ENCODE peak calls at places on chromosomes 6 and 20, in five cellular contexts. A is naive thymus-derived CD4-positive, alpha-beta T cell; J is neural progenitor cell; T is mammary epithelial cell; M is stomach. G is an unnamed sample.

GRCh38 chr6:25717856-25718740 is 36.4 kb upstream of the SLC17A4 start:
- DNase-seq in A (peak; percentile 9), M (no peak), T (no peak), J (peak; percentile 38), G (no peak)

GRCh38 chr20:47441774-47442150 is 59.9 kb upstream of the NCOA3 start:
- DNase-seq in T (no peak), J (no peak), M (no peak), A (no peak), G (no peak)

GRCh38 chr6:161631676-161632194 is 357.9 kb upstream of the AGPAT4 start:
- DNase-seq in A (no peak), J (no peak), T (no peak), M (no peak), G (no peak)

GRCh38 chr6:446418-447366 is 55.1 kb downstream of the IRF4 start:
- DNase-seq in J (no peak), M (no peak), A (peak; percentile 68), T (no peak), G (no peak)

GRCh38 chr6:82917346-82918064 is 148.1 kb downstream of the UBE3D start:
- DNase-seq in J (no peak), M (no peak), T (no peak), A (no peak), G (no peak)

GRCh38 chr20:38892091-38892981 is 33.9 kb upstream of the FAM83D start:
- DNase-seq in M (no peak), T (no peak), A (no peak), J (no peak), G (no peak)

GRCh38 chr6:14326774-14327173 is 209.2 kb downstream of the CD83 start:
- DNase-seq in T (no peak), A (no peak), J (no peak), M (no peak), G (no peak)

GRCh38 chr20:47468290-47469050 is 33.2 kb upstream of the NCOA3 start:
- DNase-seq in M (peak; percentile 67), J (no peak), T (no peak), A (no peak), G (no peak)

GRCh38 chr6:72746276-72746675 is 124.4 kb downstream of the KCNQ5 start:
- DNase-seq in J (no peak), T (peak; percentile 88), A (no peak), M (no peak), G (peak; percentile 70)

GRCh38 chr6:6586671-6587526 is 1.6 kb upstream of the LY86 start:
- DNase-seq in M (no peak), A (no peak), T (no peak), J (no peak), G (no peak)

GRCh38 chr6:34522740-34523139 is 33.4 kb downstream of the SPDEF start:
- DNase-seq in A (no peak), T (no peak), J (no peak), M (no peak), G (no peak)

DNA sequence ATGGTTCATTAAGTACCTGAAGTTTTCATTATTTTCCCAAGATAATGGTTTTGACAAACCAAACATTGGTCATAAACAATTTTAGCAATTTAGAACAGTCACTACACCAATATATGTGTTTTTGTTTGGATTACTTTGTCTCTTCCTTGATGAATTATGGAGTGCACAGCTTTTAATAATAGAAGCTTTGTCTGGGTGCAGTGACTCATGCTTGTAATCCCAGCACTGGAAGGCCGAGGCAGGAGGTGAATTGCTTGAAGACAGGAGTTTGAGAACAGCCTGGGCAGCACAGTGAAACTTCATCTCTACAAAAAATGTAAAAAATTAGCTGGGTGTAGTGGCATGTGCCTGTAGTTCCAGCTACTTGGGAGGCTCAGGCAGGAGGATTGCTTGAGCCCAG is 89.4 kb upstream of the ANKEF1 start:
- DNase-seq in J (peak; percentile 9), A (no peak), M (no peak), T (peak; percentile 79), G (peak; percentile 40)
- H3K27ac ChIP-seq in J (no peak overlapping the region), A (no peak overlapping the region), M (no peak overlapping the region), T (peak overlapping the region; percentile 35), G (peak overlapping the region; percentile 11)

DNA sequence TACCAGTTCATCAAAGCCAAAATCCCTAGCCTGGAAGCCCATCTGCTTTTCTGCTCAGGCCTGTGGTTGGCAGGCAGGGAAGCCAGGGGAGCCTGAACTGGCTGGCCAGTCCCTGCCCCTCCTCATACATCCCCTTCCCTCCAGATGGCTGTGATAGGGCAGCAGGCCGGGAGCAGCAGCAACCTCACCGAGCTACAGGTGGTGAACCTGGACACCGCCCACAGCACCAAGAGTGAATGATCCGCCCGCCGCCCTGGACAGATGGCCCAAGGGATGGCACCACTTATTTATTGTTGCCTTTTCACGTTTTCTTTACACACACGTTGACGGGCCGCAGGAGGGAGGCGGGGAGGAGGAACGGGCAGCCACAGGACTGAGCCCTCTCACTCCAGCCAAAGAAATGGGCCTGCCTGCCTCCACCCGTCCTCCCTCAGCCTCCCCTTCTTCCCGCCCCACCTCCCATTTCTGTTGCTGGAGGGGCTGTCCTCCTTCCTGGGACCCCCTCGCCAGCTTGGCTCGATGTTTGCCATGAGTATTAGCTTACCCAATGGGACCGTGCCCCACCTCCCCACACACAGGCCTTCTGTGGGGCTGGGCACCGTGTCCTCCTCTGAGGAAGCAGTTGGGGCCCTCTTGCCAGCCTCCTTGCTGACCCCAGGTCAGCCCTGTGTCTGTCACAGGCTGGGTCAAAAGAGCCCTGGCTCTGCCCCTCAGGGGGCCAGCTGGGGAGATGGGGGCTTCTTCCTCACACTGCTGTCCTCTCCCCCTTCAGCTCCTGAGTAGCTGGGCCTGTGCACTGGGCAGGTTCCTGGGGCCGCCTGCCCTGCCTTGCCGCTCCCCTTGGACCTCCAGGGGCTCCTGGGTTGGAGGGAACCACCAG is 2.8 kb upstream of the CUL9 start:
- DNase-seq in A (no peak), M (no peak), J (no peak), T (no peak), G (no peak)
- H3K27ac ChIP-seq in A (no peak overlapping the region), M (no peak overlapping the region), J (no peak overlapping the region), T (no peak overlapping the region), G (no peak overlapping the region)

GRCh38 chr6:137625808-137626207 is 131.6 kb upstream of the OLIG3 start:
- DNase-seq in M (no peak), T (no peak), J (no peak), A (no peak), G (no peak)

GRCh38 chr6:137630666-137631065 is 136.5 kb upstream of the OLIG3 start:
- DNase-seq in A (no peak), J (no peak), T (no peak), M (no peak), G (no peak)

GRCh38 chr6:137623293-137623692 is 129.1 kb upstream of the OLIG3 start:
- DNase-seq in J (no peak), T (no peak), A (no peak), M (no peak), G (no peak)

GRCh38 chr6:137625100-137625661 is 131.0 kb upstream of the OLIG3 start:
- DNase-seq in T (no peak), M (no peak), J (no peak), A (no peak), G (no peak)
- H3K27ac ChIP-seq in T (no peak overlapping the region), M (no peak overlapping the region), J (no peak overlapping the region), A (no peak overlapping the region), G (no peak overlapping the region)

DNA sequence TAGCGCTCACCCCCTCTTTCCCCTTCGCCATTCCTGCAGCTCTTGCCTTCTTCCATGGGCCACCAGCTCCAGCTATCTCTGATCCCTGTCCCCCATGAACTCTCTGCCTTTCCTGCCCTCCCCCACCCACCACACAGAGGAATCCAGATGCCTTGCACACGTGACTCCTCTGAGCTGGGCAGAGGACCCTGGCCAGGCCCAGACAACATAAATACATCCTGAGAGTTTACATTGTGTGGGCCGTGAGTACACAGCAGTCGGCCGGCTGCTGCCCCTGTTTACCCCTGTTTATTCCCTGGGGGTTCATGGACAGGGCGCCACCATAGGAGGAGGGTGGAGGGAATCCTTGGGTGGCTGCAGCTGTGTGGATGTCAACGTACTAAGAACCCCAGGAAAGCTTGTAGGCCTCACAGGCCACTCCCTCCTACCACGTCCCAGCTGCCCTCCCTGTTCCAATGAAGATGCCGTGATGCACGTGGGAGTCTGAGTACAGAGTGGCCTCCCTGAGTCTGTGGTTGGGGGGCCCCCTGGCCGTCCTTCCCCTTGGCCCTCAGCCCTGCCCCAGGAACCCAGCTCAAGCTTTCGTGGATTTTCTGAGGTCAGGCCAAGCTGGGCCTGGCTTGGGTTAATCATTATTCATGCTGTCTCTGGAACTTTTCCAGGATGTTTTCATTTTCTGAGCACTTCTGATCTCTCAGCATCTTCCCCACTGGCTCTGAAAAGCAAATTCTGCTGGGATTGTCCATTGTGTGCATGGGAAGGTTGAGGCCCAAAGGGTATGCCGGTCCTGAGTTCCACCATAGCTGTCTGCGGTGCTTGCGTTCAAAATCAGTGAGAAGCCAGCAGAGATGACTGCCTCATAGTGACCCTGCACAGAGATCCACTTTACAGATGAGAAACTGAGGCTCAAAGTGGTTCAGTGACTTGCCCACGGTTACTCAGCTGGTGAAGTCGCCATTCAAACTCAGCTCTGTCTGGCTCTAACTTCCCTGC is 136.3 kb downstream of the MRPL14 start:
- DNase-seq in A (no peak), J (no peak), M (no peak), T (no peak), G (no peak)
- H3K27ac ChIP-seq in A (no peak overlapping the region), J (no peak overlapping the region), M (peak overlapping the region; percentile 14), T (no peak overlapping the region), G (no peak overlapping the region)

GRCh38 chr6:84618046-84618752 is 146.2 kb downstream of the TBX18 start:
- DNase-seq in M (no peak), J (no peak), T (peak; percentile 60), A (no peak), G (no peak)

GRCh38 chr6:84623956-84624680 is 140.3 kb downstream of the TBX18 start:
- DNase-seq in A (no peak), J (no peak), T (peak; percentile 84), M (no peak), G (no peak)

GRCh38 chr6:84615987-84616386 is 148.4 kb downstream of the TBX18 start:
- DNase-seq in T (no peak), J (no peak), A (no peak), M (no peak), G (no peak)

GRCh38 chr6:84615113-84615850 is 149.1 kb downstream of the TBX18 start:
- DNase-seq in J (no peak), A (no peak), M (no peak), T (no peak), G (no peak)

GRCh38 chr6:84618836-84619235 is 145.6 kb downstream of the TBX18 start:
- DNase-seq in J (peak; percentile 67), T (no peak), M (no peak), A (no peak), G (no peak)
- H3K27ac ChIP-seq in J (no peak overlapping the region), T (no peak overlapping the region), M (no peak overlapping the region), A (no peak overlapping the region), G (no peak overlapping the region)

DNA sequence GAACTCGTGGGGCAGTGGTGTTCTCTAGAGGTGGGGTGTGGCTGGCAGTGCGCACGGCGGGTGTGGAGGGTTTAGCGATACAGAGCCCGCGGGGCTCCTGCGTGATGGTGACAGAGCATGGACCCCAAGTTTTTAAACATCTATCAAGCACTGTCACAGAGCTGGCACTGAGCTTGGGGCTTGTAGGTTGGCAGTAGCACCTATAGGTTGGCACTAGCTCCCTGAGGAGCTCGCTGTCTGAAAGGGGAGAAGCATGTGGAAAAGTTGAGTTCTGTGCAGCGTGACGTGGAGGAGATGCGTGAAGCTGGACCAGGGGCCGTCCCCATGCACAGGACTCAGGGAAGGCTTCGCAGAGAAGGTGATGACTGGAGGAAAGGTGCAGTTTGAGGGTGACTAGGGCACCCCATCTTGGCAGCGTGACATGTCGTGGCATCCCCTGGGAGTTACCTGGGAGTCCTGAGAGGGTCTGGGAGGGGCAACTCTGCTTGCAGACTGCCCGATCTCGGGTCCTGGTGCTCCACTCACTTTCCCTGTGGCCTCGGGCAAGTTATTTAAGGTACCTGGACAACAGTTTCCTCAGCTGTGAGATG is 122.0 kb downstream of the CDH4 start:
- DNase-seq in A (no peak), M (no peak), T (no peak), J (no peak), G (no peak)
- H3K27ac ChIP-seq in A (no peak overlapping the region), M (no peak overlapping the region), T (no peak overlapping the region), J (no peak overlapping the region), G (no peak overlapping the region)

G was measured in epithelial cell of prostate.